ENCODE peak calls at places on chromosomes 3 and 15, in six cellular contexts. L is HCT116, C is A549, S is SK-N-SH, O is HL-60, Y is left ventricle myocardium inferior. U is an unnamed sample.

GRCh38 chr3:128544190-128544589 is 51.2 kb upstream of the GATA2 start:
- DNase-seq in L (no peak), C (no peak), S (no peak), O (no peak), Y (no peak), U (no peak)

GRCh38 chr3:123960791-123961507 is at the start of gene CCDC14:
- DNase-seq in L (peak; percentile 91), C (peak; percentile 80), S (peak; percentile 90), O (peak; percentile 70), Y (peak; percentile 93), U (peak; percentile 98)

GRCh38 chr15:99249270-99249817 is at the start of gene TTC23:
- DNase-seq in L (peak; percentile 85), C (peak; percentile 86), S (no peak), O (no peak), Y (no peak), U (no peak)

GRCh38 chr3:153372326-153372725 is 210.3 kb downstream of the RAP2B start:
- DNase-seq in L (no peak), C (no peak), S (no peak), O (peak; percentile 70), Y (no peak), U (no peak)

GRCh38 chr3:54989023-54989380 is 61.1 kb upstream of the LRTM1 start:
- DNase-seq in L (no peak), C (no peak), S (no peak), O (no peak), Y (no peak), U (no peak)

GRCh38 chr3:109943181-109943580 is 605.8 kb upstream of the DPPA4 start:
- DNase-seq in L (no peak), C (no peak), S (no peak), O (no peak), Y (no peak), U (no peak)

GRCh38 chr3:3165241-3165640 is 14.2 kb downstream of the CRBN start:
- DNase-seq in L (no peak), C (no peak), S (no peak), O (no peak), Y (no peak), U (no peak)

GRCh38 chr3:192896208-192896607 is 21.4 kb downstream of the MB21D2 start:
- DNase-seq in L (no peak), C (no peak), S (no peak), O (no peak), Y (no peak), U (no peak)

GRCh38 chr3:19645093-19645492 is 288.9 kb downstream of the EFHB start:
- DNase-seq in L (no peak), C (no peak), S (no peak), O (no peak), Y (no peak), U (no peak)

GRCh38 chr15:80072285-80072684 is 12.8 kb downstream of the ZFAND6 start:
- DNase-seq in L (peak; percentile 87), C (peak; percentile 71), S (peak; percentile 73), O (peak; percentile 69), Y (no peak), U (no peak)

GRCh38 chr3:100256724-100257123 is 4.1 kb upstream of the TBC1D23 start:
- DNase-seq in L (no peak), C (no peak), S (peak; percentile 40), O (no peak), Y (no peak), U (no peak)

GRCh38 chr3:17745301-17745700 is 2.9 kb upstream of the TBC1D5 start:
- DNase-seq in L (no peak), C (no peak), S (no peak), O (no peak), Y (no peak), U (no peak)

GRCh38 chr15:44710236-44711088 is 661 bp downstream of the PATL2 start:
- DNase-seq in L (no peak), C (no peak), S (no peak), O (peak; percentile 80), Y (peak; percentile 25), U (no peak)

GRCh38 chr15:59738676-59739075 is 49.6 kb upstream of the BNIP2 start:
- DNase-seq in L (no peak), C (no peak), S (no peak), O (no peak), Y (no peak), U (no peak)

GRCh38 chr3:177262396-177262795 is 65.1 kb upstream of the TBL1XR1 start:
- DNase-seq in L (no peak), C (no peak), S (no peak), O (no peak), Y (no peak), U (no peak)

GRCh38 chr3:122996038-122996580 is 31.5 kb downstream of the SEMA5B start:
- DNase-seq in L (no peak), C (no peak), S (no peak), O (no peak), Y (no peak), U (peak; percentile 60)

GRCh38 chr3:12227833-12228232 is 61.0 kb upstream of the PPARG start:
- DNase-seq in L (no peak), C (no peak), S (no peak), O (peak; percentile 3), Y (no peak), U (no peak)

GRCh38 chr3:172918165-172918564 is 167.6 kb downstream of the ECT2 start:
- DNase-seq in L (no peak), C (no peak), S (no peak), O (no peak), Y (no peak), U (no peak)

GRCh38 chr3:127722928-127723603 is 50.3 kb downstream of the ABTB1 start:
- DNase-seq in L (no peak), C (no peak), S (peak; percentile 54), O (no peak), Y (no peak), U (peak; percentile 31)

GRCh38 chr3:123457841-123458240 is 9.0 kb upstream of the ADCY5 start:
- DNase-seq in L (no peak), C (no peak), S (no peak), O (no peak), Y (no peak), U (no peak)

GRCh38 chr15:45635191-45635638 is 386 bp downstream of the SQOR start:
- DNase-seq in L (no peak), C (peak; percentile 36), S (peak; percentile 72), O (no peak), Y (peak; percentile 69), U (peak; percentile 92)

GRCh38 chr3:52128118-52128683 is 26.0 kb downstream of the POC1A start:
- DNase-seq in L (peak; percentile 87), C (peak; percentile 59), S (peak; percentile 76), O (no peak), Y (no peak), U (no peak)

GRCh38 chr3:41627477-41628087 is 334.3 kb downstream of the ULK4 start:
- DNase-seq in L (no peak), C (no peak), S (no peak), O (no peak), Y (no peak), U (no peak)

GRCh38 chr3:27642796-27643195 is 79.3 kb downstream of the EOMES start:
- DNase-seq in L (no peak), C (no peak), S (no peak), O (no peak), Y (no peak), U (no peak)

GRCh38 chr3:129606522-129607390 is at the start of gene PLXND1:
- DNase-seq in L (no peak), C (peak; percentile 53), S (peak; percentile 94), O (no peak), Y (peak; percentile 85), U (peak; percentile 90)
- H3K4me3 ChIP-seq in L (peak within 1 kb of the TSS; percentile 50), C (peak within 1 kb of the TSS; percentile 89), S (peak within 1 kb of the TSS; percentile 45), O (peak within 1 kb of the TSS; percentile 33), Y (peak within 1 kb of the TSS; percentile 82), U (peak within 1 kb of the TSS; percentile 31)

GRCh38 chr3:5068531-5068930 is 53.6 kb upstream of the ARL8B start:
- DNase-seq in L (no peak), C (no peak), S (no peak), O (no peak), Y (no peak), U (no peak)

GRCh38 chr3:5071061-5071460 is 51.0 kb upstream of the ARL8B start:
- DNase-seq in L (no peak), C (no peak), S (no peak), O (no peak), Y (no peak), U (no peak)

GRCh38 chr3:5069627-5070026 is 52.5 kb upstream of the ARL8B start:
- DNase-seq in L (no peak), C (no peak), S (no peak), O (no peak), Y (no peak), U (no peak)

GRCh38 chr3:5073374-5074085 is 48.6 kb upstream of the ARL8B start:
- DNase-seq in L (no peak), C (no peak), S (no peak), O (no peak), Y (no peak), U (no peak)

GRCh38 chr3:5072100-5072816 is 49.8 kb upstream of the ARL8B start:
- DNase-seq in L (no peak), C (no peak), S (no peak), O (peak; percentile 62), Y (no peak), U (no peak)
- H3K27ac ChIP-seq in L (no peak overlapping the region), C (no peak overlapping the region), S (no peak overlapping the region), O (peak overlapping the region; percentile 22), Y (no peak overlapping the region), U (no peak overlapping the region)

DNA sequence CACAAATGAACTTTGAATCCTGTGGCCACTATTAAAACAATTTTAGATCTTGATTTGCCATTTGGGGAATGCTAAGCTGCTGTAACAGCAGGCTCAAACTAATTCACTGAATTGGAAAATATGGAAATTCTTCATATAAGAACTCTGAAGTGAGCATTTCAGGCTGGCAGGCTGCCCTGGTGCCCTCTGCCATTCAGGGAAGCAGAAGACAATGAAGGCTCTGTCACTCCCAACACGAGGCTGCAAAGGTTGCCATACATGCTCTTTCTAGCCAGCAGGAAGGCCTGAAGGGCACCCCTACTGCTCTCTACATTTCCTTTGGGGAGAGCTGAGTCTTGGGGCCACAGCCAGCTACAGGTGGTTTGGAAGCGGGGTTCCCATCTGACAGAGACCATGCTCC is 88.0 kb downstream of the GABRG3 start:
- DNase-seq in L (no peak), C (no peak), S (no peak), O (no peak), Y (no peak), U (no peak)
- H3K4me3 ChIP-seq in L (no peak overlapping the region), C (no peak overlapping the region), S (no peak overlapping the region), O (no peak overlapping the region), Y (no peak overlapping the region), U (no peak overlapping the region)

GRCh38 chr3:195460355-195460754 is 17.5 kb upstream of the ACAP2 start:
- DNase-seq in L (no peak), C (no peak), S (no peak), O (no peak), Y (no peak), U (no peak)

GRCh38 chr3:195455789-195456188 is 13.0 kb upstream of the ACAP2 start:
- DNase-seq in L (no peak), C (no peak), S (no peak), O (no peak), Y (no peak), U (no peak)

GRCh38 chr3:195462308-195462610 is 19.4 kb upstream of the ACAP2 start:
- DNase-seq in L (no peak), C (no peak), S (no peak), O (no peak), Y (no peak), U (no peak)

GRCh38 chr3:195461518-195462307 is 18.9 kb upstream of the ACAP2 start:
- DNase-seq in L (no peak), C (no peak), S (peak; percentile 49), O (no peak), Y (no peak), U (no peak)

GRCh38 chr3:195458188-195458800 is 15.5 kb upstream of the ACAP2 start:
- DNase-seq in L (no peak), C (no peak), S (no peak), O (no peak), Y (no peak), U (no peak)
- H3K27ac ChIP-seq in L (no peak overlapping the region), C (no peak overlapping the region), S (no peak overlapping the region), O (peak overlapping the region; percentile 50), Y (no peak overlapping the region), U (no peak overlapping the region)